ENCODE peak calls at places on chromosomes 3 and 15, in seven cellular contexts. R is CD8-positive, alpha-beta memory T cell; D is adrenal gland; U is uterus; K is lung; O is body of pancreas; V is suprapubic skin. S is an unnamed sample.

GRCh38 chr3:183400352-183400751 is 28.1 kb downstream of the MCF2L2 start:
- DNase-seq in R (no peak), D (no peak), U (no peak), K (no peak), O (no peak), V (no peak), S (no peak)

GRCh38 chr15:28935316-28935715 is 49.5 kb downstream of the APBA2 start:
- DNase-seq in R (no peak), D (no peak), U (no peak), K (no peak), O (no peak), V (no peak), S (no peak)

GRCh38 chr3:42750834-42751233 is 22.2 kb downstream of the CCDC13 start:
- DNase-seq in R (no peak), D (peak; percentile 5), U (no peak), K (no peak), O (no peak), V (peak; percentile 54), S (no peak)

GRCh38 chr3:159788291-159788690 is 200.3 kb upstream of the IL12A start:
- DNase-seq in R (no peak), D (no peak), U (no peak), K (no peak), O (no peak), V (no peak), S (no peak)

GRCh38 chr3:178671261-178672191 is 135.3 kb downstream of the KCNMB2 start:
- DNase-seq in R (no peak), D (no peak), U (no peak), K (no peak), O (no peak), V (no peak), S (no peak)

GRCh38 chr3:179332240-179332639 is 9.4 kb downstream of the ZNF639 start:
- DNase-seq in R (no peak), D (no peak), U (no peak), K (no peak), O (no peak), V (no peak), S (no peak)

GRCh38 chr3:170383567-170383966 is 26.1 kb downstream of the SKIL start:
- DNase-seq in R (no peak), D (no peak), U (no peak), K (no peak), O (no peak), V (no peak), S (no peak)

GRCh38 chr3:18424862-18425640 is at the start of gene SATB1:
- DNase-seq in R (peak; percentile 56), D (peak; percentile 83), U (peak; percentile 86), K (peak; percentile 87), O (peak; percentile 87), V (peak; percentile 92), S (peak; percentile 95)

GRCh38 chr3:4906107-4906621 is 73.1 kb upstream of the BHLHE40 start:
- DNase-seq in R (no peak), D (no peak), U (no peak), K (no peak), O (peak; percentile 34), V (no peak), S (no peak)

GRCh38 chr15:59222106-59222505 is 15.5 kb downstream of the LDHAL6B start:
- DNase-seq in R (no peak), D (no peak), U (no peak), K (no peak), O (no peak), V (no peak), S (no peak)

GRCh38 chr3:179233043-179233442 is 17.9 kb downstream of the KCNMB3 start:
- DNase-seq in R (no peak), D (no peak), U (no peak), K (no peak), O (no peak), V (no peak), S (no peak)

GRCh38 chr3:134665243-134665642 is 14.4 kb upstream of the KY start:
- DNase-seq in R (no peak), D (peak; percentile 41), U (no peak), K (no peak), O (no peak), V (peak; percentile 74), S (no peak)

GRCh38 chr15:95994418-95994817 is 336.1 kb upstream of the NR2F2 start:
- DNase-seq in R (no peak), D (no peak), U (no peak), K (no peak), O (no peak), V (no peak), S (no peak)

GRCh38 chr3:18575573-18575972 is 150.4 kb upstream of the SATB1 start:
- DNase-seq in R (no peak), D (no peak), U (no peak), K (no peak), O (no peak), V (no peak), S (no peak)

GRCh38 chr15:74302821-74303359 is 64.6 kb downstream of the CYP11A1 start:
- DNase-seq in R (no peak), D (no peak), U (no peak), K (peak; percentile 34), O (peak; percentile 41), V (no peak), S (peak; percentile 65)

GRCh38 chr15:85858586-85859375 is 64.1 kb upstream of the KLHL25 start:
- DNase-seq in R (peak; percentile 55), D (peak; percentile 77), U (peak; percentile 40), K (peak; percentile 72), O (peak; percentile 74), V (no peak), S (peak; percentile 79)

GRCh38 chr15:85865070-85865684 is 70.5 kb upstream of the KLHL25 start:
- DNase-seq in R (no peak), D (peak; percentile 49), U (peak; percentile 30), K (no peak), O (peak; percentile 29), V (no peak), S (no peak)

GRCh38 chr15:85859671-85860070 is 64.9 kb upstream of the KLHL25 start:
- DNase-seq in R (no peak), D (no peak), U (no peak), K (no peak), O (no peak), V (no peak), S (no peak)

DNA sequence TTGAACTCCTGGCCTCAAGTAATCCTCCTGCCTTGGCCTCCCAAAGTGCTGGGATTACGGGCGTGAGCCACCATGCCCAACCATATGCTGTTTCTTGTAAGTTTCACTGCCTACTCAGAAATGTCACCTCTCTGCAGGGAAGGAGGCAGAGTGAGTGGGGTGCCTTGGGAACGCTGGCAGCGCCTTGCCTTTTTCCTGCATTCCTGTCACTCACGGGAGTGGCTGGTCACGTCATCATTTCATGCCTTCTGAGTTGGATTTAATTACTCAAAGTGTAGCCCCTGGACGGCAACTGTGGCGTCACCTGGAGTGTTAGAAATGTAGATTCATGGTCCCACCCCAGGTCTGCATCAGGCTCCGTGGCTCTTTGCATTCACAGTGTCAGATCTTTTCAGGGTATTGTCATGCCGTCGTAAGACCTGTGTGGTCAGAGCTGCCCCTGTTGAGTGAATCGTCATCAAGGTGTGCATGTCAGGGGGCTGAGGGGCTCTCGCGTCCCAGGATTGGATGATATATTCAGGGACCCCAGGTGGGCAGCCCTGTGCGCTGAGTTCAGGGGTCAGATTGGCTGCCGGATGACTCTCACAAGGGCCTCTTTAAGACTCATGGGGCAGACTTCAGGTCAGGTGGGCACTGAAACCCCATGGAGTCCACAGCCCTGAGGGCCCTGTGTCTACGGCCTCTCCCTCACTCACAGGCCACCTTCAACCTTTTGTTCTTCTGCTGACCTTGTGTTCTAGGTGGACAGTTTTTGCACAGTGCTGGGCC is 65.9 kb upstream of the KLHL25 start:
- DNase-seq in R (no peak), D (no peak), U (no peak), K (no peak), O (no peak), V (no peak), S (no peak)
- H3K4me3 ChIP-seq in R (no peak overlapping the region), D (no peak overlapping the region), U (no peak overlapping the region), K (no peak overlapping the region), O (no peak overlapping the region), V (no peak overlapping the region), S (no peak overlapping the region)

DNA sequence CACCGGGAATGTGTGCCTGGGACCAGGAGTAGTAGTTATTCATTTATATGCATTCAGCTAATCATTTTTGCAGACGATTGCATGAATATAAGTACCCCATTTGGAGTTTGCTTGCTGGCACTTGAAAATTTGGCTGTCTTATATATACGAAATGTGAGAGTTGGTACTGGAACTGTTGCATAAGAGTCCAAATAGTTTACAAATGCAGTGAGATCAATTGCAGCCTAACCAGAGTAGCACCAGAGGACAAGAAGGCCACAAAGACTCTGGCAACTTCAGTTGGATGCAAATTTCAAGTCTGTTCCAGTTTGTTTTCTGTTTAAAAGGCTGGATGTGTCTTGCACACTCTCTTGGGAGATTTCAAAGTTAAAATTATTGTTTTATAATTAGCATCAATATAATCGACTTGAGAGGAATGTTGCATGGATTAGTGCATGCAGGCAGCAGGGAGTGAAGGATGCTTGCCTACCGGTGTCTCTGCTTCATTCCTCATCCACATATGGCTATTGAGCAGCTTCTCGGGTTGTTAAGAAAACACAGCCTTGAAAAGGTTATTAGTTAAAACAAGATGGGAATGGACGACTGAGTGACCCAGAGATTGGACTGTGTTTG is 213.0 kb downstream of the PTPRG start:
- DNase-seq in R (no peak), D (no peak), U (no peak), K (no peak), O (no peak), V (no peak), S (no peak)
- H3K27me3 ChIP-seq in R (no peaks in the 10 kb centered on the region), D (no peaks in the 10 kb centered on the region), U (no peaks in the 10 kb centered on the region), K (no peaks in the 10 kb centered on the region), O (no peaks in the 10 kb centered on the region), V (no peaks in the 10 kb centered on the region), S (no peaks in the 10 kb centered on the region)

DNA sequence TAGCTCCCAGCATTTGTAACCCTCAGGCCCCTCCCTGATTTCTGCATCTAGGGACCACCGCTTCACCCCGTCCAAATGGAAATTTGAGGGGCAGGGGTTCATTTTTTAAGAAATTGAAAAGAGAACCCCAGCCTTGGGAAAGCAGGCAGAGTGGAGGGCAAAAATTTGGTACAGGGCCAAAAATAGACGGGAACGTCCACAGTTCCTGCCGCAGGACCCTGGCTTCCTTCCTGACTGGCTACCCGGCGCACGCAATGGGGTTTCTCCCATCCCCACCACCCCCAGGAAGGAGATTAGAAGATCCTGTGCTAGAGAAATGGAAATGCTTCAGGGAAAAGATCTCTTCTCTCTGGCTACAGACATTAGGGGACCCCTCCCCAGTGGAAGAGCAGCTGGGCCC is 20.9 kb downstream of the GP9 start:
- DNase-seq in R (no peak), D (no peak), U (no peak), K (no peak), O (no peak), V (no peak), S (peak; percentile 30)
- H3K4me3 ChIP-seq in R (no peak overlapping the region), D (no peak overlapping the region), U (no peak overlapping the region), K (no peak overlapping the region), O (no peak overlapping the region), V (no peak overlapping the region), S (no peak overlapping the region)

DNA sequence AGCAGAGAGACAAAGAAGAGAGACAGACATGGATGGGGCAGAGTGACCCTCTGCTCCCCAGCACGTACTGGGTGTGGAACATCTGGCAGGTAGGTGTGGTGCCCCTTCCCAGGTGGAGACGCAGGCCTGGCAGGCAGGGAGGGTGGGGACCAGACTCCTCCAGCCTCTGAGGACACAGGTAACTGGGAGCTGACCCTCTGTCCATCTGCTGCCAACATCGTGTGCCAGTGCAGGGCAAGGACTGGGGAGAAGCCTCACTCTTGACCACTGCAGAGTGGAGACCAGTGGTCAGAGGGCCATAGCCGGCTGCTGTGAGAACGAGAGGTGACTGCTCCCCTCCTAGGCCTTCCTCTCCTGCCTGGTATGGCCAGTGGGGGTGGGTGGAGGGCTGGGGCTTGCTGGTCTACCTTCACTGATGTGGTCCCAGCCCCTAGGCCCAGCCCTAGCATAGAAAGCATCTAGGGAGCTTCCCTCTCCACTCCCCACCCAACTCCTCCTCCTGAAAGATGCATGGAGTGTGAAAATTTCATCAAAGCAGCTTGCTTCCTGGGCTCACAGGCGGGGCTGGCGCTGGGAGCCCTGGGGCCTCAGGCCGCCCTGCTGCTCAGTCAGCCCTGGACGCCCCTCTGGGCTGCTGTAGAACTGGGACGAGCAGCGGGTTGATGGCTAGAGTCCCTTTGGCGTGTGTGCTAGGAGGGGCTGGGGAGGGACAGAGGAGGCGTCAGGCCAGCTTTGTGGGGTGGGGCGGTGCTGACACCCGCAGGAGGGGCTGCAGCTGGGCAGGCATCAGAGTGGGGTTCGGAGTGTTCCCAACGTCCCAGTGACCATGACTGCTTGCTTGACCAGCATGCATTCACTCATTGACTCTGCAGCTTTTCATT is 90.3 kb downstream of the PLXNA1 start:
- DNase-seq in R (no peak), D (no peak), U (no peak), K (no peak), O (no peak), V (peak; percentile 75), S (no peak)
- H3K27me3 ChIP-seq in R (no peaks in the 10 kb centered on the region), D (no peaks in the 10 kb centered on the region), U (no peaks in the 10 kb centered on the region), K (no peaks in the 10 kb centered on the region), O (no peaks in the 10 kb centered on the region), V (peaks cover under 1% of the 10 kb centered on the region), S (no peaks in the 10 kb centered on the region)